ENCODE peak calls at places on chromosome 15, in ten cellular contexts. I, U, V, B, A, N, T, Y, P and W are unnamed samples.

GRCh38 chr15:64772964-64773363 is 2.4 kb downstream of the RBPMS2 start:
- DNase-seq in I (no peak), U (no peak), V (no peak), B (no peak), A (no peak), N (no peak), T (no peak), Y (no peak), P (no peak), W (no peak)

GRCh38 chr15:50906954-50907865 is 1.3 kb upstream of the AP4E1 start:
- DNase-seq in I (peak; percentile 57), U (no peak), V (peak; percentile 73), B (no peak), A (no peak), N (no peak), T (no peak), Y (no peak), P (no peak), W (no peak)

GRCh38 chr15:91124155-91124554 is 24.1 kb downstream of the SV2B start:
- DNase-seq in I (no peak), U (no peak), V (no peak), B (no peak), A (no peak), N (no peak), T (no peak), Y (no peak), P (no peak), W (no peak)

GRCh38 chr15:84681822-84682221 is 23.8 kb upstream of the NMB start:
- DNase-seq in I (no peak), U (no peak), V (no peak), B (no peak), A (no peak), N (no peak), T (no peak), Y (no peak), P (no peak), W (no peak)

GRCh38 chr15:25863067-25863967 is at the start of gene ATP10A:
- DNase-seq in I (no peak), U (peak; percentile 74), V (no peak), B (no peak), A (no peak), N (peak; percentile 73), T (no peak), Y (no peak), P (peak; percentile 92), W (no peak)

GRCh38 chr15:79160211-79160610 is 69.6 kb upstream of the RASGRF1 start:
- DNase-seq in I (no peak), U (no peak), V (no peak), B (no peak), A (no peak), N (no peak), T (no peak), Y (peak; percentile 45), P (no peak), W (no peak)

GRCh38 chr15:48440084-48440483 is 108.9 kb downstream of the DUT start:
- DNase-seq in I (no peak), U (peak; percentile 81), V (no peak), B (no peak), A (peak; percentile 38), N (peak; percentile 42), T (no peak), Y (peak; percentile 57), P (no peak), W (no peak)

GRCh38 chr15:52140646-52141045 is 28.1 kb upstream of the BCL2L10 start:
- DNase-seq in I (no peak), U (no peak), V (no peak), B (no peak), A (no peak), N (no peak), T (no peak), Y (no peak), P (no peak), W (no peak)

GRCh38 chr15:42490246-42490742 is 647 bp downstream of the ZNF106 start:
- DNase-seq in I (no peak), U (no peak), V (no peak), B (no peak), A (no peak), N (no peak), T (no peak), Y (no peak), P (no peak), W (no peak)

GRCh38 chr15:31598620-31599019 is 272.0 kb downstream of the KLF13 start:
- DNase-seq in I (peak; percentile 37), U (no peak), V (peak; percentile 14), B (no peak), A (no peak), N (no peak), T (no peak), Y (no peak), P (no peak), W (no peak)

GRCh38 chr15:93105510-93105909 is 16.5 kb upstream of the RGMA start:
- DNase-seq in I (no peak), U (no peak), V (no peak), B (no peak), A (no peak), N (no peak), T (no peak), Y (no peak), P (no peak), W (no peak)

GRCh38 chr15:77162872-77163633 is 92.1 kb upstream of the TSPAN3 start:
- DNase-seq in I (no peak), U (no peak), V (no peak), B (no peak), A (no peak), N (no peak), T (no peak), Y (no peak), P (no peak), W (no peak)

GRCh38 chr15:64356443-64357040 is 569 bp upstream of the CSNK1G1 start:
- DNase-seq in I (no peak), U (no peak), V (peak; percentile 73), B (no peak), A (no peak), N (no peak), T (peak; percentile 61), Y (no peak), P (no peak), W (no peak)

GRCh38 chr15:59388670-59389069 is 16.0 kb upstream of the MYO1E start:
- DNase-seq in I (no peak), U (no peak), V (no peak), B (no peak), A (no peak), N (no peak), T (no peak), Y (peak; percentile 18), P (no peak), W (no peak)

GRCh38 chr15:101242160-101242998 is 9.5 kb downstream of the CHSY1 start:
- DNase-seq in I (peak; percentile 45), U (no peak), V (no peak), B (no peak), A (no peak), N (peak; percentile 66), T (no peak), Y (no peak), P (no peak), W (no peak)
- H3K4me3 ChIP-seq in I (no peak overlapping the region), U (no peak overlapping the region), V (no peak overlapping the region), B (no peak overlapping the region), A (no peak overlapping the region), N (peak overlapping the region; percentile 40), T (no peak overlapping the region), Y (no peak overlapping the region), P (peak overlapping the region; percentile 7), W (no peak overlapping the region)

GRCh38 chr15:67563961-67564570 is 21.6 kb downstream of the MAP2K5 start:
- DNase-seq in I (no peak), U (no peak), V (no peak), B (no peak), A (no peak), N (no peak), T (no peak), Y (no peak), P (no peak), W (no peak)
- TF ChIP-seq POLR2A in I (no peak), U (no peak), V (no peak), B (no peak), A (no peak), N (no peak), T (no peak), Y (no peak), P (no peak), W (no peak)

DNA sequence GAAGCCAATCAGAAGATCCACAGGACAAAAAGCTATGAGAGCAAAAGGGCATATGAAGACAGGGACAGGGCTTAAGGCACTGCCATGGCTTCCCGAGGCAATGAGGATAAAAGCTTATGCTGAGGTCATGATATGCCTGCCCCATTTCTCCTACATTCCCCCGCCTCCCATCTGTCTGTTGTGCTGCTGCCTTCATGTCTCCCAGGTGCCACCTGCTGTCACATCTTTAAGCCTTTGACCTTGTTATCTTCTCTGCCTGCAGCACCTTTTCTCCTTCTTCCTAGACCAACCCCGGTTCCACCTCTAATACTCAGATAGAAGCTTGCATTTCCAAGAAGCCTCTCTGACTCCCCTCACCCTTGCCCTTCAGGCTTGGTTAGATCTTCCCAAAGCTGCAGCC is 213.8 kb downstream of the ARRDC4 start:
- DNase-seq in I (peak; percentile 11), U (no peak), V (no peak), B (no peak), A (no peak), N (no peak), T (no peak), Y (no peak), P (no peak), W (no peak)
- H3K4me3 ChIP-seq in I (no peak overlapping the region), U (no peak overlapping the region), V (no peak overlapping the region), B (no peak overlapping the region), A (no peak overlapping the region), N (no peak overlapping the region), T (no peak overlapping the region), Y (no peak overlapping the region), P (no peak overlapping the region), W (no peak overlapping the region)

GRCh38 chr15:89107984-89108383 is 19.7 kb downstream of the ABHD2 start:
- DNase-seq in I (no peak), U (peak; percentile 75), V (no peak), B (no peak), A (no peak), N (no peak), T (no peak), Y (no peak), P (no peak), W (no peak)
- TF ChIP-seq POLR2A in I (no peak), U (no peak), V (no peak), B (no peak), A (no peak), N (no peak), T (no peak), Y (no peak), P (no peak), W (no peak)

DNA sequence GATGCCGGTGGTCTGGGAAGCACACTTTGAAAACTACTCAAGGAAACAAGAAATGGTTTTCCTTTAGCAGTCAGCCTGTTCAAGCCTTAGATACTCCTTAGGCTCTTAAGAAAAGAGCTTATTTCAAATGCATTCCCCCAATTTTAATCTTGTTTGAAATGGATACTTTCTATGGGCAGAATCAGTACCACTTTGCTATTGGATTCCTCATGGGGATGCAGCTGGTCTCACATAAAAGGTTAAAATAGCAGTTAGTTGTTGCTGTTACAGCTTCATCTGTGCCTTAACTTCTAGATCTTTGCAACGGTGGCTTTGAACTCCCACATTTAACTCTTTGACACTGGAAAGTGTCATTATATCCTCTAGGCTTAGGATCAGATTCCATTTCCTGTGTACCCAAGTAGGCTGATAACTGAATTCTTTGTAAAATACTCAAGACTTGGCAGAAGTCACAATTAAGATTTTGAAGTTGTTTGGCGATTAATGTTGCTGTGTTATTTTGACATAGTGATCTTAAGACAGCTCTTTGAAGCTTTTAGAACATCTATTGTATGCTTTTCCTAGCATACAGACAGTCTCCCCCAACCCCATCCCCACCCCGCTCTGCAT is 2.2 kb downstream of the THBS1 start:
- DNase-seq in I (no peak), U (no peak), V (no peak), B (no peak), A (no peak), N (no peak), T (no peak), Y (no peak), P (no peak), W (no peak)
- H3K4me3 ChIP-seq in I (peak overlapping the region; percentile 55), U (peak overlapping the region; percentile 41), V (peak overlapping the region; percentile 67), B (no peak overlapping the region), A (peak overlapping the region; percentile 56), N (peak overlapping the region; percentile 67), T (no peak overlapping the region), Y (no peak overlapping the region), P (peak overlapping the region; percentile 61), W (peak overlapping the region; percentile 88)